ENCODE peak calls at places on chromosome 6, in ten cellular contexts. Y, T, C, V, F, U, O, Z, G and S are unnamed samples.

GRCh38 chr6:31578461-31579118 is 3.2 kb downstream of the TNF start:
- DNase-seq in G (no peak), O (no peak), T (no peak), U (no peak), F (no peak), C (no peak), Y (peak), V (no peak), Z (no peak), S (no peak)

GRCh38 chr6:167678102-167679101 is 148.3 kb upstream of the AFDN start:
- DNase-seq in V (no peak), C (no peak), T (no peak), Y (peak), G (no peak), O (peak), F (peak), Z (no peak), U (peak), S (peak)

GRCh38 chr6:25012657-25013056 is 76.9 kb upstream of the RIPOR2 start:
- DNase-seq in T (no peak), Y (no peak), F (no peak), Z (peak), G (no peak), C (peak), O (no peak), U (no peak), V (no peak), S (no peak)

GRCh38 chr6:56223995-56224394 is 23.4 kb downstream of the COL21A1 start:
- DNase-seq in Y (no peak), G (no peak), F (no peak), C (peak), U (no peak), V (no peak), T (no peak), O (no peak), Z (peak), S (no peak)

GRCh38 chr6:100925756-100926155 is 44.6 kb upstream of the ASCC3 start:
- DNase-seq in Y (no peak), F (no peak), V (no peak), Z (no peak), G (no peak), U (no peak), C (no peak), O (no peak), T (no peak), S (no peak)

GRCh38 chr6:13854716-13855250 is 40.4 kb upstream of the MCUR1 start:
- DNase-seq in O (no peak), T (no peak), Y (no peak), F (peak), G (no peak), V (no peak), C (no peak), U (no peak), Z (no peak), S (no peak)

GRCh38 chr6:83514877-83515466 is 2.6 kb downstream of the PRSS35 start:
- DNase-seq in O (no peak), F (no peak), T (peak), V (peak), U (peak), Y (no peak), G (no peak), Z (peak), C (no peak), S (no peak)

GRCh38 chr6:141460743-141461484 is 671.8 kb upstream of the GJE1 start:
- DNase-seq in C (no peak), V (no peak), T (no peak), G (no peak), Y (no peak), Z (no peak), F (no peak), O (no peak), U (peak), S (no peak)

GRCh38 chr6:107697682-107698081 is 126.4 kb downstream of the SCML4 start:
- DNase-seq in Z (peak), O (no peak), G (no peak), Y (no peak), V (no peak), U (no peak), T (no peak), F (no peak), C (no peak), S (no peak)

GRCh38 chr6:106077170-106077569 is 9.0 kb upstream of the PRDM1 start:
- DNase-seq in U (no peak), V (no peak), G (no peak), C (no peak), Y (no peak), O (no peak), F (no peak), T (no peak), Z (no peak), S (no peak)